ENCODE peak calls at places on chromosomes 11 and 22, in nine cellular contexts. Y is lower lobe of right lung; R is upper lobe of left lung; L is DND-41; W is T-helper 17 cell; O is Right ventricle myocardium inferior; Q is activated T-cell treated with anti-CD3 and anti-CD28 coated beads, Interleukin-2, amount 50 U/mL, for 4 hours; M is right cardiac atrium; A is heart left ventricle. P is an unnamed sample.
A peak's percentile ranks its signal among the peaks of the same experiment; 100 is the strongest.

GRCh38 chr11:96260067-96260511 is 82.9 kb downstream of the MAML2 start:
- ATAC-seq in A (no peak), O (no peak), L (peak; percentile 8), W (no peak), Q (no peak), R (no peak), Y (no peak), M (no peak), P (no peak)

GRCh38 chr11:86370922-86371614 is 3.6 kb upstream of the CCDC81 start:
- ATAC-seq in M (no peak), L (no peak), O (no peak), Q (no peak), Y (no peak), W (no peak), R (no peak), A (no peak), P (no peak)

GRCh38 chr11:71542856-71543743 is 5.1 kb upstream of the KRTAP5-9 start:
- ATAC-seq in R (no peak), W (no peak), L (no peak), M (no peak), Q (peak; percentile 53), O (no peak), Y (no peak), A (no peak), P (peak; percentile 38)

GRCh38 chr22:25419247-25420113 is 145.0 kb upstream of the GRK3 start:
- ATAC-seq in R (peak; percentile 74), W (peak; percentile 23), O (peak; percentile 34), L (no peak), A (peak; percentile 60), Q (no peak), Y (peak; percentile 71), M (peak; percentile 41), P (no peak)

GRCh38 chr11:114366331-114367243 is 33.7 kb downstream of the C11orf71 start:
- ATAC-seq in Y (no peak), R (no peak), O (no peak), W (no peak), A (no peak), L (no peak), Q (no peak), M (no peak), P (no peak)

GRCh38 chr11:88327061-88327460 is 10.5 kb downstream of the CTSC start:
- ATAC-seq in A (no peak), M (no peak), O (no peak), L (no peak), Q (no peak), Y (no peak), W (no peak), R (no peak), P (peak; percentile 32)

GRCh38 chr11:10722307-10722706 is 28.7 kb upstream of the CTR9 start:
- ATAC-seq in Y (no peak), W (no peak), Q (no peak), L (peak; percentile 67), M (no peak), R (no peak), O (no peak), A (no peak), P (no peak)

GRCh38 chr11:45872513-45873356 is 12.7 kb upstream of the MAPK8IP1 start:
- ATAC-seq in R (peak; percentile 59), M (peak; percentile 37), Q (peak; percentile 46), W (peak; percentile 68), A (peak; percentile 71), L (peak; percentile 79), Y (peak; percentile 79), O (peak; percentile 74), P (peak; percentile 28)

GRCh38 chr11:134742956-134743808 is 331.1 kb upstream of the B3GAT1 start:
- ATAC-seq in Y (peak; percentile 19), O (no peak), Q (no peak), M (no peak), A (no peak), L (peak; percentile 20), W (no peak), R (no peak), P (no peak)

GRCh38 chr11:15901790-15902189 is 454.6 kb downstream of the SOX6 start:
- ATAC-seq in A (no peak), O (no peak), L (no peak), W (no peak), M (no peak), R (no peak), Q (no peak), Y (no peak), P (no peak)

GRCh38 chr11:43835104-43835503 is 45.5 kb upstream of the ALKBH3 start:
- ATAC-seq in R (no peak), Y (no peak), A (no peak), M (peak; percentile 12), Q (no peak), W (no peak), L (no peak), O (no peak), P (no peak)

GRCh38 chr11:62778441-62778840 is 7.2 kb downstream of the TAF6L start:
- ATAC-seq in Y (no peak), R (no peak), Q (peak; percentile 30), W (no peak), A (peak; percentile 21), O (no peak), M (peak; percentile 7), L (no peak), P (no peak)

GRCh38 chr11:45045692-45046471 is 95.2 kb upstream of the TP53I11 start:
- ATAC-seq in O (peak; percentile 29), L (no peak), Q (peak; percentile 46), Y (peak; percentile 79), A (peak; percentile 63), R (peak; percentile 40), M (peak; percentile 33), W (peak; percentile 36), P (no peak)

GRCh38 chr22:27435839-27436581 is 365.5 kb downstream of the MN1 start:
- ATAC-seq in W (no peak), M (peak; percentile 73), Q (no peak), Y (no peak), O (peak; percentile 89), R (no peak), L (no peak), A (peak; percentile 75), P (no peak)

GRCh38 chr11:76162336-76163288 is 43.7 kb downstream of the WNT11 start:
- ATAC-seq in A (no peak), O (peak; percentile 27), M (no peak), Y (no peak), R (no peak), W (no peak), L (no peak), Q (no peak), P (no peak)

GRCh38 chr11:124482362-124483147 is 37.1 kb upstream of the OR8B8 start:
- ATAC-seq in M (peak; percentile 94), R (no peak), A (no peak), O (no peak), Q (no peak), W (no peak), Y (no peak), L (no peak), P (no peak)

GRCh38 chr11:128379587-128380279 is 207.6 kb downstream of the ETS1 start:
- ATAC-seq in W (peak; percentile 94), A (no peak), Q (peak; percentile 98), O (no peak), L (peak; percentile 84), M (no peak), Y (no peak), R (peak; percentile 43), P (peak; percentile 99)

GRCh38 chr11:121366038-121366437 is 73.5 kb downstream of the SC5D start:
- ATAC-seq in M (no peak), R (no peak), A (no peak), Q (no peak), L (no peak), W (no peak), Y (no peak), O (no peak), P (no peak)

GRCh38 chr11:108774037-108774436 is 109.2 kb downstream of the DDX10 start:
- ATAC-seq in A (no peak), O (no peak), W (no peak), R (no peak), Q (no peak), L (no peak), Y (no peak), M (no peak), P (no peak)

GRCh38 chr11:110298298-110298765 is 1.9 kb upstream of the RDX start:
- ATAC-seq in M (no peak), O (no peak), Q (no peak), R (no peak), A (no peak), Y (no peak), W (no peak), L (no peak), P (no peak)

GRCh38 chr11:12102588-12103410 is 7.6 kb upstream of the MICAL2 start:
- ATAC-seq in R (no peak), M (no peak), Y (no peak), A (no peak), O (no peak), L (no peak), W (no peak), Q (no peak), P (no peak)

GRCh38 chr11:115191761-115192160 is 312.5 kb downstream of the CADM1 start:
- ATAC-seq in O (no peak), W (no peak), A (no peak), L (no peak), Y (no peak), R (no peak), M (no peak), Q (no peak), P (no peak)

GRCh38 chr11:45501980-45502545 is 163.4 kb downstream of the CHST1 start:
- ATAC-seq in Q (no peak), R (no peak), O (no peak), L (no peak), Y (no peak), A (peak; percentile 27), M (no peak), W (no peak), P (no peak)

GRCh38 chr22:50302041-50302541 is 5.4 kb downstream of the PLXNB2 start:
- ATAC-seq in W (no peak), M (peak; percentile 1), R (peak; percentile 35), L (no peak), O (no peak), Y (peak; percentile 19), A (peak; percentile 8), Q (no peak), P (no peak)

GRCh38 chr11:120228794-120229384 is 11.1 kb upstream of the POU2F3 start:
- ATAC-seq in L (no peak), O (no peak), M (no peak), A (no peak), Y (no peak), W (no peak), Q (no peak), R (no peak), P (no peak)

P was measured in activated CD4-positive, CD25-positive, alpha-beta regulatory T cell treated with anti-CD3 and anti-CD28 coated beads, Interleukin-2, amount 50 U/mL, for 24 hours.